ENCODE peak calls at places on chromosomes 7 and 10, in four cellular contexts. One of them, this sample, is unnamed.

GRCh38 chr10:17652585-17652984 is 8.6 kb downstream of the STAM start:
- DNase-seq in HEK293T: no peak
- DNase-seq in fibroblast of the conjunctiva: no peak
- DNase-seq in GM10248: no peak
- DNase-seq in this sample: no peak

GRCh38 chr10:116470768-116471415 is 43.2 kb downstream of the PNLIPRP3 start:
- DNase-seq in HEK293T: peak; percentile 60
- DNase-seq in fibroblast of the conjunctiva: no peak
- DNase-seq in GM10248: no peak
- DNase-seq in this sample: no peak

GRCh38 chr10:84008878-84009277 is 130.4 kb upstream of the GHITM start:
- DNase-seq in HEK293T: peak; percentile 56
- DNase-seq in fibroblast of the conjunctiva: no peak
- DNase-seq in GM10248: peak; percentile 50
- DNase-seq in this sample: no peak

GRCh38 chr10:35690534-35690933 is 48.4 kb upstream of the FZD8 start:
- DNase-seq in HEK293T: no peak
- DNase-seq in fibroblast of the conjunctiva: no peak
- DNase-seq in GM10248: no peak
- DNase-seq in this sample: no peak

GRCh38 chr7:1931248-1931950 is 261.3 kb downstream of the ELFN1 start:
- DNase-seq in HEK293T: no peak
- DNase-seq in fibroblast of the conjunctiva: no peak
- DNase-seq in GM10248: no peak
- DNase-seq in this sample: no peak

GRCh38 chr7:42914726-42915045 is 2.8 kb upstream of the C7orf25 start:
- DNase-seq in HEK293T: no peak
- DNase-seq in fibroblast of the conjunctiva: no peak
- DNase-seq in GM10248: no peak
- DNase-seq in this sample: no peak

GRCh38 chr10:7035111-7035761 is 375.6 kb downstream of the SFMBT2 start:
- DNase-seq in HEK293T: no peak
- DNase-seq in fibroblast of the conjunctiva: no peak
- DNase-seq in GM10248: no peak
- DNase-seq in this sample: no peak

GRCh38 chr7:151199196-151199874 is 11.0 kb downstream of the H2BK1 start:
- DNase-seq in HEK293T: no peak
- DNase-seq in fibroblast of the conjunctiva: no peak
- DNase-seq in GM10248: no peak
- DNase-seq in this sample: no peak

GRCh38 chr7:98711945-98712344 is 94.9 kb downstream of the NPTX2 start:
- DNase-seq in HEK293T: no peak
- DNase-seq in fibroblast of the conjunctiva: no peak
- DNase-seq in GM10248: no peak
- DNase-seq in this sample: no peak

GRCh38 chr7:24817339-24817738 is 60.1 kb upstream of the GSDME start:
- DNase-seq in HEK293T: no peak
- DNase-seq in fibroblast of the conjunctiva: no peak
- DNase-seq in GM10248: no peak
- DNase-seq in this sample: no peak

GRCh38 chr7:81690251-81690650 is 79.6 kb downstream of the HGF start:
- DNase-seq in HEK293T: no peak
- DNase-seq in fibroblast of the conjunctiva: no peak
- DNase-seq in GM10248: no peak
- DNase-seq in this sample: no peak

GRCh38 chr10:131275691-131276090 is 35.8 kb downstream of the TCERG1L start:
- DNase-seq in HEK293T: no peak
- DNase-seq in fibroblast of the conjunctiva: no peak
- DNase-seq in GM10248: no peak
- DNase-seq in this sample: no peak

GRCh38 chr7:113684165-113684564 is 234.6 kb downstream of the PPP1R3A start:
- DNase-seq in HEK293T: no peak
- DNase-seq in fibroblast of the conjunctiva: no peak
- DNase-seq in GM10248: no peak
- DNase-seq in this sample: no peak

GRCh38 chr10:34853357-34853756 is 38.3 kb upstream of the PARD3 start:
- DNase-seq in HEK293T: no peak
- DNase-seq in fibroblast of the conjunctiva: no peak
- DNase-seq in GM10248: no peak
- DNase-seq in this sample: no peak

GRCh38 chr10:13590886-13591285 is 4.1 kb downstream of the PRPF18 start:
- DNase-seq in HEK293T: no peak
- DNase-seq in fibroblast of the conjunctiva: no peak
- DNase-seq in GM10248: no peak
- DNase-seq in this sample: no peak

GRCh38 chr7:116579835-116580234 is 55.0 kb downstream of the CAV1 start:
- DNase-seq in HEK293T: no peak
- DNase-seq in fibroblast of the conjunctiva: no peak
- DNase-seq in GM10248: no peak
- DNase-seq in this sample: no peak

GRCh38 chr10:116170815-116171250 is 102.2 kb downstream of the GFRA1 start:
- DNase-seq in HEK293T: no peak
- DNase-seq in fibroblast of the conjunctiva: peak; percentile 41
- DNase-seq in GM10248: no peak
- DNase-seq in this sample: peak; percentile 64

GRCh38 chr7:112204776-112205347 is 1.3 kb downstream of the DOCK4 start:
- DNase-seq in HEK293T: no peak
- DNase-seq in fibroblast of the conjunctiva: no peak
- DNase-seq in GM10248: peak; percentile 18
- DNase-seq in this sample: no peak

GRCh38 chr7:159158125-159158887 is 13.6 kb upstream of the VIPR2 start:
- DNase-seq in HEK293T: peak; percentile 5
- DNase-seq in fibroblast of the conjunctiva: no peak
- DNase-seq in GM10248: no peak
- DNase-seq in this sample: no peak

GRCh38 chr7:148852272-148852671 is 31.8 kb downstream of the EZH2 start:
- DNase-seq in HEK293T: no peak
- DNase-seq in fibroblast of the conjunctiva: no peak
- DNase-seq in GM10248: no peak
- DNase-seq in this sample: no peak

GRCh38 chr7:107661081-107661864 is 645 bp downstream of the SLC26A4 start:
- DNase-seq in HEK293T: peak; percentile 63
- DNase-seq in fibroblast of the conjunctiva: no peak
- DNase-seq in GM10248: peak; percentile 44
- DNase-seq in this sample: peak; percentile 28

GRCh38 chr10:11450427-11450826 is 161.0 kb downstream of the USP6NL start:
- DNase-seq in HEK293T: no peak
- DNase-seq in fibroblast of the conjunctiva: no peak
- DNase-seq in GM10248: no peak
- DNase-seq in this sample: no peak

GRCh38 chr10:133258066-133258817 is 18.4 kb downstream of the ADAM8 start:
- DNase-seq in HEK293T: no peak
- DNase-seq in fibroblast of the conjunctiva: no peak
- DNase-seq in GM10248: no peak
- DNase-seq in this sample: no peak

GRCh38 chr7:138980575-138981285 is 459 bp downstream of the KIAA1549 start:
- DNase-seq in HEK293T: no peak
- DNase-seq in fibroblast of the conjunctiva: no peak
- DNase-seq in GM10248: no peak
- DNase-seq in this sample: no peak

GRCh38 chr7:115678049-115678982 is 352.2 kb downstream of the TFEC start:
- DNase-seq in HEK293T: no peak
- DNase-seq in fibroblast of the conjunctiva: peak; percentile 53
- DNase-seq in GM10248: no peak
- DNase-seq in this sample: peak; percentile 57

GRCh38 chr7:33807779-33808482 is 97.4 kb upstream of the BMPER start:
- DNase-seq in HEK293T: peak; percentile 67
- DNase-seq in fibroblast of the conjunctiva: peak; percentile 88
- DNase-seq in GM10248: no peak
- DNase-seq in this sample: peak; percentile 60

GRCh38 chr10:103828587-103829186 is 26.7 kb downstream of the SH3PXD2A start:
- DNase-seq in HEK293T: no peak
- DNase-seq in fibroblast of the conjunctiva: no peak
- DNase-seq in GM10248: no peak
- DNase-seq in this sample: no peak